ENCODE peak calls at places on chromosomes 16 and 17, in six cellular contexts. P is ascending aorta; N is adrenal gland; K is heart right ventricle; M is psoas muscle; U is CD8-positive, alpha-beta T cell. Q is an unnamed sample.

GRCh38 chr17:73503560-73503959 is 140.7 kb downstream of the SDK2 start:
- DNase-seq in P (no peak), U (no peak), M (no peak), N (no peak), K (no peak), Q (no peak)

GRCh38 chr17:35766903-35767510 is 6.3 kb downstream of the C17orf50 start:
- DNase-seq in K (peak; percentile 44), P (no peak), N (peak; percentile 55), M (no peak), U (no peak), Q (no peak)

GRCh38 chr17:82703036-82703745 is 4.7 kb upstream of the RAB40B start:
- DNase-seq in U (no peak), M (no peak), P (no peak), K (no peak), N (no peak), Q (no peak)

GRCh38 chr17:42163113-42163512 is 8.3 kb upstream of the RAB5C start:
- DNase-seq in U (no peak), P (no peak), N (no peak), M (no peak), K (no peak), Q (no peak)

GRCh38 chr17:15274017-15274416 is 8.9 kb upstream of the PMP22 start:
- DNase-seq in N (no peak), M (no peak), U (no peak), K (no peak), P (no peak), Q (no peak)

GRCh38 chr17:46003907-46004748 is 5.1 kb downstream of the STH start:
- DNase-seq in M (peak; percentile 46), N (peak; percentile 73), K (peak; percentile 23), U (no peak), P (no peak), Q (peak; percentile 50)

GRCh38 chr17:29867643-29868181 is 62.3 kb downstream of the SSH2 start:
- DNase-seq in P (no peak), M (no peak), K (no peak), N (no peak), U (no peak), Q (no peak)

GRCh38 chr17:74981318-74981978 is 6.0 kb upstream of the CDR2L start:
- DNase-seq in K (no peak), N (no peak), P (no peak), M (no peak), U (no peak), Q (no peak)

GRCh38 chr16:85258166-85258565 is 145.9 kb upstream of the CIBAR2 start:
- DNase-seq in P (no peak), U (no peak), M (no peak), K (no peak), N (no peak), Q (no peak)

GRCh38 chr17:28471531-28472342 is 1.7 kb upstream of the SLC13A2 start:
- DNase-seq in K (no peak), P (no peak), U (peak; percentile 29), M (no peak), N (no peak), Q (no peak)

GRCh38 chr17:59783221-59784016 is 76.0 kb downstream of the VMP1 start:
- DNase-seq in P (no peak), M (no peak), U (no peak), K (no peak), N (no peak), Q (no peak)

GRCh38 chr17:69761767-69762321 is 313.2 kb upstream of the KCNJ16 start:
- DNase-seq in M (no peak), P (no peak), K (no peak), U (no peak), N (no peak), Q (no peak)

GRCh38 chr17:58786586-58787295 is 31.1 kb downstream of the PPM1E start:
- DNase-seq in P (no peak), K (no peak), M (no peak), U (no peak), N (peak; percentile 70), Q (no peak)

GRCh38 chr16:88368994-88369393 is 13.8 kb upstream of the ZNF469 start:
- DNase-seq in N (no peak), K (no peak), M (peak; percentile 5), P (no peak), U (no peak), Q (no peak)

GRCh38 chr16:57892041-57892440 is 78.9 kb downstream of the CNGB1 start:
- DNase-seq in M (no peak), U (no peak), K (no peak), P (no peak), N (peak; percentile 29), Q (no peak)

GRCh38 chr17:66506641-66507040 is 204.2 kb downstream of the PRKCA start:
- DNase-seq in P (no peak), K (no peak), N (no peak), M (no peak), U (no peak), Q (no peak)
- H3K4me1 ChIP-seq in P (no peaks in the 10 kb centered on the region), K (no peaks in the 10 kb centered on the region), N (peaks cover 32% of the 10 kb centered on the region), M (peaks cover 13% of the 10 kb centered on the region), U (peaks cover 20% of the 10 kb centered on the region), Q (peaks cover 11% of the 10 kb centered on the region)

GRCh38 chr16:2953706-2954105 is 10.4 kb upstream of the KREMEN2 start:
- DNase-seq in N (no peak), K (no peak), M (no peak), U (no peak), P (no peak), Q (no peak)

GRCh38 chr16:2954647-2955381 is 9.3 kb upstream of the KREMEN2 start:
- DNase-seq in K (no peak), N (no peak), P (no peak), M (no peak), U (no peak), Q (no peak)

GRCh38 chr16:2955438-2955778 is 8.7 kb upstream of the KREMEN2 start:
- DNase-seq in U (no peak), M (no peak), N (no peak), K (no peak), P (no peak), Q (no peak)

GRCh38 chr16:2952679-2953078 is 11.4 kb upstream of the KREMEN2 start:
- DNase-seq in P (no peak), N (no peak), K (no peak), U (no peak), M (no peak), Q (no peak)

DNA sequence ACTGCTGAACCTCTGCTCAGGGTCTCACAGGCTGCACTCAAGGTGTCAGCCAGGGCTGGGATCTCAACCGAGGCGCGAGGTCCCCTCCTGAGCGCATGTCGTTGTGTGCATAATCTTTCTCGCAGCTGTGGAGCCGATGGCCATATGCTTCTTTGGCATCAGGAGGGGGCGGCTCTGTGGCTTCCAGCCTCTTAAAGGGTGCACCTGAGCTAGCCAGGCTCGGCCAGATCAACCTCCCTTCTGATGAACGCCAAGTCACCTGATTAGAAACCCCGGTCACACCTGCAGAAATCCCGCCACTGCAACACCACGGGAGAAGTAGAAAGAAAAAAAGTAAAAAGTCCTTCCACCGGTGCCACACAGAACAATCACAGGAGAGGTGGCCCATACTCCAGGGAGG is 9.8 kb upstream of the KREMEN2 start:
- DNase-seq in P (no peak), U (no peak), M (no peak), N (no peak), K (no peak), Q (no peak)
- H3K27me3 ChIP-seq in P (peaks cover 12% of the 10 kb centered on the region), U (no peaks in the 10 kb centered on the region), M (peaks cover 28% of the 10 kb centered on the region), N (no peaks in the 10 kb centered on the region), K (peaks cover 39% of the 10 kb centered on the region), Q (peaks cover 53% of the 10 kb centered on the region)

GRCh38 chr17:40532520-40533253 is 31.3 kb upstream of the TNS4 start:
- DNase-seq in M (no peak), P (no peak), K (no peak), N (peak; percentile 4), U (peak; percentile 41), Q (no peak)
- H3K4me1 ChIP-seq in M (peaks cover 17% of the 10 kb centered on the region), P (peaks cover 8% of the 10 kb centered on the region), K (peaks cover 49% of the 10 kb centered on the region), N (peaks cover 23% of the 10 kb centered on the region), U (peaks cover 84% of the 10 kb centered on the region), Q (peaks cover 60% of the 10 kb centered on the region)

DNA sequence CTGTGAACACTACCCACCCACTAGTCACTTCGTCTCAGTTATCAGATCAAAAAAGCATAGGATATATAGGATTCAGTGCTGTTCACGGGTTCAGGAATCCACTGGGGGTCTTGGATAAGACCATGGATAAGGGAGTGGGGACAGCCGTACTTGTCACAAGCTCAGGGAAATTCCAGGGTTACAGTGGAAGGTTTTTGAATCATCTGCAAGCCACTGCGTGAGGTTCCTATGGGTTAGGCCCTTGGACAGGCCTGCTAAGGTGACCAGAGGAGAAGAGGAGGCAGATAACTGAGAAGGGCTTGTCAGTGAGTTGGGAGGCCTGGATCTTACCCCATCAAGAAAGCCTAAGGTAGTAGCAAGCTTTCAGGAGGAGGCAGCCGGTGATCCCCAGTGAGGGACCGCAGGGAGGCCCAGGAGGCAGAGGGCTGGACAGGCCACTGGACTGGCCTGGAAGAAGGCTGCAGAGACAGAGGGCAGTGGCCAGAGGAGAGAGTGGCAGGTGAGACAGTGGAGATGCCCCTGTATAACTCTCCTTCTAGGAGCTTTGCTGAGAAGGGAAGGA is 27.3 kb downstream of the NGFR start:
- DNase-seq in M (no peak), K (no peak), P (no peak), N (no peak), U (no peak), Q (no peak)
- H3K27me3 ChIP-seq in M (no peaks in the 10 kb centered on the region), K (no peaks in the 10 kb centered on the region), P (no peaks in the 10 kb centered on the region), N (no peaks in the 10 kb centered on the region), U (no peaks in the 10 kb centered on the region), Q (peaks cover 27% of the 10 kb centered on the region)

DNA sequence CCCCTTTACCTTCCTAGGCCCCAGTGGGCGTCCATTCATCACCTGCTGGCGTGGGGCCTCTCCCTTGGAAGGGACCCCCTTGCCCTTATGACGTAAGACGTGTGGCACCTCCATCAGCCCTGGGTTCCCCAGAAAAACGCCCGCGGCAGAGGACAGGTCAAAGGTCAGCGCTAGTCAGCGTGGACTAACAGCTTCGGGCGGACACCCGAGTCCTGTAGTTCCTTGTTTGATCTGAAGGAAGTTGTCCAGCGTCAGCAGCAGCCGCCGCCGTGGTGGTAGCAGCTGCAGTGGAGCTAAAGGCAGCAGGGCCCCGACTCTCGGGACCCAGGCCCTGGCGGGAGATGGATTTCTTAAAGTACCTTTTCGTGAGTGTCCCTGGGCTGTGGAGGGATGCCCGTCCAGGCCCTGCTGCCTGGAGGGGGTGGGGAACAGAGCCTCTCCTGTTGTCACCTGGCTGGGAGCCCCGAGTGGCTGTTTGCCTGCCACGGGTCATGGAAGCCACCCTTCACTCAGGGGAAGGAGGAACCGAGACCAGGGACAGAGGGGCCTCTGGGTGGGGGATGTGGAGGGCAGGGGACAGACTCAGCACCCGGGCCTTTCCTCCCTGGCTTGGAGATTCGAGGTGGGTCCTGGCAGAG is 123.6 kb downstream of the OR1D5 start:
- DNase-seq in U (no peak), P (no peak), K (no peak), N (no peak), M (no peak), Q (peak; percentile 35)
- H3K4me1 ChIP-seq in U (peaks cover 15% of the 10 kb centered on the region), P (peaks cover 3% of the 10 kb centered on the region), K (no peaks in the 10 kb centered on the region), N (no peaks in the 10 kb centered on the region), M (no peaks in the 10 kb centered on the region), Q (peaks cover 18% of the 10 kb centered on the region)

Q was measured in left ventricle myocardium inferior.